ENCODE peak calls at places on chromosomes 13 and 19, in nine cellular contexts. Y is ureter; P is NCI-H1930; X is type B pancreatic cell; F is progenitor cell of endocrine pancreas; J is OCI-LY7; O is activated CD8-positive, alpha-beta memory T cell treated with anti-CD3 and anti-CD28 coated beads, Interleukin-2, amount 50 U/mL, for 48 hours; B is B cell; W is mesenteric fat pad. S is an unnamed sample.

GRCh38 chr13:110353339-110353977 is 46.4 kb downstream of the COL4A2 start:
- DNase-seq in Y (no peak), P (no peak), X (no peak), F (no peak), J (no peak), O (no peak), B (no peak), W (no peak), S (no peak)

GRCh38 chr13:97716746-97717145 is 236.7 kb upstream of the IPO5 start:
- DNase-seq in Y (no peak), P (no peak), X (no peak), F (no peak), J (no peak), O (no peak), B (no peak), W (no peak), S (no peak)

GRCh38 chr19:13115936-13116281 is 631 bp downstream of the TRMT1 start:
- DNase-seq in Y (no peak), P (no peak), X (no peak), F (no peak), J (no peak), O (no peak), B (no peak), W (no peak), S (no peak)

GRCh38 chr19:38290631-38291147 is 13.4 kb upstream of the C19orf33 start:
- DNase-seq in Y (peak), P (no peak), X (no peak), F (no peak), J (no peak), O (no peak), B (no peak), W (no peak), S (no peak)

GRCh38 chr13:20981370-20982095 is 79.0 kb upstream of the XPO4 start:
- DNase-seq in Y (no peak), P (no peak), X (no peak), F (no peak), J (no peak), O (no peak), B (no peak), W (peak), S (no peak)

GRCh38 chr19:46710687-46711086 is 6.2 kb downstream of the PRKD2 start:
- DNase-seq in Y (no peak), P (no peak), X (no peak), F (no peak), J (no peak), O (no peak), B (no peak), W (no peak), S (no peak)

GRCh38 chr19:56423276-56423984 is 19.3 kb downstream of the ZNF583 start:
- DNase-seq in Y (no peak), P (no peak), X (no peak), F (no peak), J (no peak), O (no peak), B (no peak), W (no peak), S (no peak)

GRCh38 chr13:60146491-60146890 is 17.2 kb downstream of the DIAPH3 start:
- DNase-seq in Y (no peak), P (no peak), X (no peak), F (no peak), J (no peak), O (no peak), B (no peak), W (no peak), S (no peak)

GRCh38 chr13:39036212-39036611 is 1.7 kb downstream of the PROSER1 start:
- DNase-seq in Y (no peak), P (no peak), X (no peak), F (no peak), J (peak), O (no peak), B (peak), W (no peak), S (peak)

GRCh38 chr13:91185294-91185863 is 162.1 kb upstream of the MIR17HG start:
- DNase-seq in Y (no peak), P (no peak), X (no peak), F (no peak), J (peak), O (no peak), B (no peak), W (no peak), S (peak)

GRCh38 chr19:45960595-45961235 is 12.9 kb downstream of the NOVA2 start:
- DNase-seq in Y (no peak), P (no peak), X (no peak), F (no peak), J (no peak), O (no peak), B (no peak), W (no peak), S (no peak)

GRCh38 chr13:28522871-28523270 is 27.9 kb upstream of the FLT1 start:
- DNase-seq in Y (no peak), P (no peak), X (no peak), F (no peak), J (no peak), O (no peak), B (no peak), W (no peak), S (no peak)

GRCh38 chr13:45695198-45695730 is 6.9 kb upstream of the CBY2 start:
- DNase-seq in Y (no peak), P (no peak), X (no peak), F (no peak), J (no peak), O (no peak), B (no peak), W (no peak), S (no peak)

GRCh38 chr13:23175920-23176319 is 4.9 kb upstream of the SGCG start:
- DNase-seq in Y (no peak), P (no peak), X (no peak), F (no peak), J (no peak), O (no peak), B (no peak), W (no peak), S (no peak)

GRCh38 chr13:20165417-20166257 is 4.8 kb upstream of the GJA3 start:
- DNase-seq in Y (peak), P (no peak), X (no peak), F (no peak), J (no peak), O (no peak), B (no peak), W (no peak), S (peak)

GRCh38 chr19:49347835-49348234 is 12.6 kb downstream of the CD37 start:
- DNase-seq in Y (no peak), P (peak), X (no peak), F (no peak), J (peak), O (no peak), B (no peak), W (no peak), S (peak)

GRCh38 chr13:62747629-62748028 is 1332.0 kb upstream of the PCDH20 start:
- DNase-seq in Y (no peak), P (no peak), X (no peak), F (no peak), J (no peak), O (no peak), B (no peak), W (no peak), S (peak)